ENCODE peak calls at places on chromosomes 2 and 18, in six cellular contexts. P, C, K, F, V and X are unnamed samples.

GRCh38 chr2:226799211-226799975 is at the start of gene IRS1:
- DNase-seq in F (peak; percentile 83), P (peak; percentile 86), V (peak; percentile 76), C (peak; percentile 85), K (peak; percentile 69), X (peak; percentile 83)

GRCh38 chr2:237685408-237685807 is 58.0 kb downstream of the LRRFIP1 start:
- DNase-seq in F (no peak), C (no peak), K (no peak), P (peak; percentile 61), V (peak; percentile 39), X (no peak)

GRCh38 chr2:1898461-1899395 is 154.4 kb upstream of the PXDN start:
- DNase-seq in F (no peak), K (no peak), C (no peak), V (peak; percentile 4), P (no peak), X (no peak)

GRCh38 chr2:24451805-24452498 is 39.1 kb upstream of the NCOA1 start:
- DNase-seq in V (no peak), K (no peak), F (no peak), C (no peak), P (no peak), X (no peak)

GRCh38 chr2:43368483-43369385 is 142.3 kb upstream of the ZFP36L2 start:
- DNase-seq in K (no peak), F (no peak), P (no peak), V (no peak), C (no peak), X (no peak)

GRCh38 chr2:66836851-66837250 is 401.9 kb downstream of the MEIS1 start:
- DNase-seq in V (no peak), P (no peak), C (no peak), K (no peak), F (no peak), X (no peak)

GRCh38 chr18:48897531-48897930 is 53.2 kb downstream of the SMAD7 start:
- DNase-seq in P (no peak), V (no peak), F (no peak), C (no peak), K (no peak), X (no peak)

GRCh38 chr18:62763101-62763521 is 47.8 kb downstream of the PHLPP1 start:
- DNase-seq in C (no peak), K (no peak), F (no peak), P (peak; percentile 51), V (peak; percentile 49), X (no peak)

GRCh38 chr2:208399201-208399600 is 7.4 kb upstream of the PTH2R start:
- DNase-seq in V (no peak), C (no peak), F (no peak), K (no peak), P (no peak), X (no peak)

GRCh38 chr18:9069482-9070059 is 32.9 kb upstream of the NDUFV2 start:
- DNase-seq in F (no peak), P (peak; percentile 25), K (no peak), V (no peak), C (no peak), X (no peak)

GRCh38 chr2:46246790-46247189 is 50.4 kb upstream of the EPAS1 start:
- DNase-seq in C (no peak), V (no peak), K (no peak), F (no peak), P (no peak), X (no peak)

GRCh38 chr2:120175000-120175581 is 48.1 kb downstream of the TMEM185B start:
- DNase-seq in P (peak; percentile 60), C (peak; percentile 21), V (peak; percentile 61), K (no peak), F (no peak), X (peak; percentile 28)

GRCh38 chr2:222311321-222311977 is 12.7 kb upstream of the PAX3 start:
- DNase-seq in F (no peak), C (no peak), V (no peak), P (no peak), K (no peak), X (no peak)

GRCh38 chr2:159446201-159446600 is 159.7 kb upstream of the WDSUB1 start:
- DNase-seq in K (no peak), F (no peak), C (no peak), V (no peak), P (no peak), X (no peak)

GRCh38 chr18:62672600-62672999 is 42.7 kb upstream of the PHLPP1 start:
- DNase-seq in C (no peak), P (peak; percentile 31), V (no peak), K (no peak), F (no peak), X (no peak)

GRCh38 chr2:55875434-55876135 is 48.0 kb downstream of the EFEMP1 start:
- DNase-seq in K (no peak), P (no peak), F (no peak), V (peak; percentile 45), C (no peak), X (no peak)

GRCh38 chr2:220748875-220749479 is 823.1 kb downstream of the EPHA4 start:
- DNase-seq in F (peak; percentile 15), V (no peak), P (no peak), K (no peak), C (no peak), X (no peak)

GRCh38 chr2:888906-889566 is 61.6 kb upstream of the SNTG2 start:
- DNase-seq in F (no peak), K (no peak), V (no peak), C (no peak), P (no peak), X (no peak)